ENCODE peak calls at places on chromosomes 5 and 9, in ten cellular contexts. Q, V, R, L, A, N, U, T, G and H are unnamed samples.
A peak's percentile ranks its signal among the peaks of the same experiment; 100 is the strongest.

GRCh38 chr9:132768932-132769894 is 98.9 kb downstream of the GTF3C4 start:
- DNase-seq in R (peak; percentile 27), Q (peak; percentile 79), G (peak; percentile 51), A (peak; percentile 75), T (peak; percentile 74), N (peak; percentile 31), U (peak; percentile 69), V (peak; percentile 70), L (peak; percentile 83), H (peak; percentile 64)

GRCh38 chr5:160165137-160166068 is 46.2 kb upstream of the PWWP2A start:
- DNase-seq in G (peak; percentile 93), V (peak; percentile 80), Q (peak; percentile 92), T (peak; percentile 96), A (peak; percentile 72), N (peak; percentile 97), R (peak; percentile 38), L (peak; percentile 75), U (peak; percentile 99), H (peak; percentile 78)

GRCh38 chr9:76153902-76154629 is 240.2 kb downstream of the RFK start:
- DNase-seq in R (no peak), L (no peak), G (no peak), Q (no peak), U (no peak), T (no peak), V (peak; percentile 33), N (no peak), A (no peak), H (no peak)

GRCh38 chr5:133120156-133120750 is 68.4 kb downstream of the HSPA4 start:
- DNase-seq in R (no peak), L (no peak), A (no peak), V (no peak), T (no peak), G (no peak), Q (no peak), N (no peak), U (no peak), H (no peak)

GRCh38 chr5:43037929-43038510 is 2.1 kb downstream of the ANXA2R start:
- DNase-seq in Q (no peak), R (no peak), T (no peak), V (no peak), U (peak; percentile 97), N (no peak), L (no peak), A (peak; percentile 28), G (no peak), H (peak; percentile 56)

GRCh38 chr5:77391240-77391765 is 100.8 kb downstream of the WDR41 start:
- DNase-seq in V (no peak), L (no peak), N (no peak), G (no peak), A (no peak), R (no peak), Q (no peak), T (no peak), U (no peak), H (no peak)

GRCh38 chr9:6978591-6978990 is 220.8 kb downstream of the KDM4C start:
- DNase-seq in Q (no peak), R (no peak), U (no peak), A (no peak), V (no peak), N (peak; percentile 11), T (no peak), L (no peak), G (no peak), H (no peak)

GRCh38 chr9:16369427-16369826 is 501.0 kb downstream of the BNC2 start:
- DNase-seq in T (no peak), U (no peak), A (no peak), N (no peak), R (no peak), V (no peak), G (no peak), Q (no peak), L (no peak), H (no peak)

GRCh38 chr9:123530244-123530643 is 174.2 kb downstream of the CRB2 start:
- DNase-seq in R (no peak), T (no peak), N (no peak), V (no peak), G (no peak), A (no peak), Q (no peak), L (no peak), U (no peak), H (no peak)

GRCh38 chr5:78482948-78483347 is 122.5 kb downstream of the SCAMP1 start:
- DNase-seq in U (no peak), L (no peak), Q (no peak), N (no peak), V (no peak), T (no peak), A (no peak), G (no peak), R (no peak), H (no peak)

GRCh38 chr9:131395027-131395744 is 1.3 kb downstream of the PRRC2B start:
- DNase-seq in R (no peak), V (peak; percentile 67), N (no peak), T (no peak), L (peak; percentile 93), Q (peak; percentile 83), G (no peak), U (no peak), A (peak; percentile 68), H (peak; percentile 91)

GRCh38 chr5:140795259-140795641 is 598 bp downstream of the PCDHA2 start:
- DNase-seq in U (no peak), A (no peak), N (peak; percentile 57), T (no peak), L (no peak), R (peak; percentile 32), G (no peak), V (no peak), Q (no peak), H (no peak)

GRCh38 chr9:137428311-137428630 is 5.1 kb downstream of the NOXA1 start:
- DNase-seq in G (peak; percentile 4), V (no peak), T (no peak), A (no peak), N (no peak), Q (peak; percentile 58), U (no peak), R (no peak), L (peak; percentile 61), H (no peak)

GRCh38 chr9:35335164-35335563 is 154.7 kb upstream of the RUSC2 start:
- DNase-seq in T (no peak), G (no peak), N (no peak), L (no peak), A (no peak), R (no peak), V (no peak), Q (no peak), U (no peak), H (no peak)

GRCh38 chr5:62585751-62586150 is 7.1 kb downstream of the LRRC70 start:
- DNase-seq in L (no peak), U (no peak), G (no peak), T (no peak), N (no peak), Q (no peak), R (no peak), V (no peak), A (no peak), H (no peak)

GRCh38 chr5:66558562-66558961 is 37.6 kb upstream of the MAST4 start:
- DNase-seq in A (no peak), L (no peak), G (no peak), Q (no peak), U (no peak), R (no peak), T (no peak), N (no peak), V (no peak), H (no peak)

GRCh38 chr5:98170994-98171393 is 602.5 kb upstream of the RGMB start:
- DNase-seq in N (no peak), A (no peak), T (no peak), V (no peak), R (no peak), G (no peak), U (no peak), Q (no peak), L (no peak), H (no peak)

GRCh38 chr5:145178667-145179523 is 656.2 kb downstream of the PRELID2 start:
- DNase-seq in A (no peak), V (no peak), R (peak; percentile 63), G (no peak), Q (no peak), L (no peak), U (no peak), N (no peak), T (no peak), H (no peak)

GRCh38 chr5:165057156-165057555 is 1551.7 kb downstream of the MAT2B start:
- DNase-seq in N (no peak), T (no peak), Q (no peak), G (no peak), U (no peak), A (no peak), R (no peak), L (no peak), V (no peak), H (no peak)
- H3K9me3 ChIP-seq in N (no peaks in the 10 kb centered on the region), T (no peaks in the 10 kb centered on the region), Q (no peaks in the 10 kb centered on the region), G (no peaks in the 10 kb centered on the region), U (no peaks in the 10 kb centered on the region), A (no peaks in the 10 kb centered on the region), R (no peaks in the 10 kb centered on the region), L (no peaks in the 10 kb centered on the region), V (no peaks in the 10 kb centered on the region), H (no peaks in the 10 kb centered on the region)

GRCh38 chr5:135319928-135320606 is 79.0 kb downstream of the MACROH2A1 start:
- DNase-seq in N (no peak), L (peak; percentile 64), V (no peak), R (no peak), A (no peak), Q (no peak), U (no peak), G (no peak), T (peak; percentile 42), H (no peak)
- TF ChIP-seq CTCF in N (no peak), L (peak; percentile 7), V (no peak), R (peak; percentile 8), A (no peak), Q (peak; percentile 13), U (no peak), G (peak; percentile 16), T (no peak), H (no peak)

DNA sequence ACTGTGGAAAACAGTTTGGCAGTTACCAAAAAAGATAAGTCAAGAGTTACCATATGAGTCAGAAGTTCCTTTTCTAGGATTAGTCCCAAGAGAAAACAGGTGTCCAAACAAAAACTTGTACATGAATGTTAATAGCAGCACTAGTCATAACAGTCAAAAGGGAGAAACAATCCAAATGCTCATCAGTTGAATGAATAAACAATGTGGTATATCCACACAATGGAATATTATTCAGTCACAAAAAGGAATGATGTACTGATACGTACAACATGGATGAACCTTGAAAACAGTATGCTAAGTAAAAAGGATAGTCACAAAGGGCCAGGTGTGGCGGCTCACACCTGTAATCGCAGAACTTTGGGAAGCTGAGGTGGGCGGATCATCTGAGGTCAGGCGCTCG is 7.9 kb downstream of the ZNF510 start:
- DNase-seq in V (no peak), T (no peak), R (no peak), L (no peak), G (no peak), Q (no peak), A (no peak), U (no peak), N (no peak), H (no peak)
- H3K9me3 ChIP-seq in V (peaks cover 66% of the 10 kb centered on the region), T (peaks cover 47% of the 10 kb centered on the region), R (no peaks in the 10 kb centered on the region), L (peaks cover 71% of the 10 kb centered on the region), G (peaks cover 72% of the 10 kb centered on the region), Q (peaks cover 45% of the 10 kb centered on the region), A (no peaks in the 10 kb centered on the region), U (no peaks in the 10 kb centered on the region), N (no peaks in the 10 kb centered on the region), H (peaks cover 4% of the 10 kb centered on the region)

DNA sequence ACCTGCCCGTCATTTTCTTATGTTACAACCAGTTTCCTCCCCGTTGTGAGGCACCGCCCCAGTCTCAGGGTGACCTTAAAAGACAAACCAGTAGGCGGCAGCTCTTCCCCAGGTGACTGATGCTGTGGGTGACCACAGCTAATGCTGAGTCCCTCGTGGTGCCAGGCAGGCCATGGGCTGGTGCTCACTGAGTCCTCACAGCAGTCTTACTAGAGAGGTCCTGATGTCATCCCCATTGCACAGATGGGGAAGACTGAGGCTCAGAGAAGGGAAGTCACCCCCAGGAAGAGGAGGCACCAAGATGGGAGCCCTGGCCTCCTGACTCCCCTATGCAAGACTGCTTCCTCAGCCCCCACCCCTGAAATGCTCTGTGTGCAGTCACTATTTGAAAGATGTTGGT is 978 bp downstream of the CFAP157 start:
- DNase-seq in N (no peak), V (peak; percentile 56), G (no peak), A (peak; percentile 41), Q (no peak), R (no peak), L (no peak), U (no peak), T (no peak), H (no peak)
- TF ChIP-seq CTCF in N (peak; percentile 5), V (no peak), G (no peak), A (no peak), Q (no peak), R (no peak), L (peak; percentile 14), U (no peak), T (no peak), H (no peak)